ENCODE peak calls at places on chromosomes 16 and 17, in five cellular contexts. R, O, T, U and B are unnamed samples.

GRCh38 chr17:8277317-8277716 is 11.2 kb upstream of the RANGRF start:
- DNase-seq in R (no peak), O (no peak), T (no peak), U (no peak), B (no peak)

GRCh38 chr17:58303981-58304734 is 23.4 kb upstream of the MPO start:
- DNase-seq in R (no peak), O (no peak), T (peak; percentile 54), U (no peak), B (peak; percentile 50)

GRCh38 chr17:40459646-40460584 is 16.7 kb downstream of the IGFBP4 start:
- DNase-seq in R (no peak), O (no peak), T (no peak), U (no peak), B (no peak)

GRCh38 chr17:59357929-59358328 is 26.5 kb downstream of the YPEL2 start:
- DNase-seq in R (no peak), O (no peak), T (no peak), U (no peak), B (no peak)

GRCh38 chr17:46841561-46842379 is 9.6 kb upstream of the WNT9B start:
- DNase-seq in R (no peak), O (no peak), T (no peak), U (peak; percentile 56), B (peak; percentile 62)

GRCh38 chr16:57987441-57988177 is 12.9 kb downstream of the ZNF319 start:
- DNase-seq in R (no peak), O (no peak), T (no peak), U (no peak), B (no peak)

GRCh38 chr17:45031231-45032149 is 19.9 kb downstream of the DCAKD start:
- DNase-seq in R (no peak), O (no peak), T (no peak), U (no peak), B (no peak)

GRCh38 chr16:4767872-4768548 is 1.0 kb upstream of the ZNF500 start:
- DNase-seq in R (no peak), O (no peak), T (no peak), U (no peak), B (no peak)

GRCh38 chr17:38898812-38899348 is 26.5 kb upstream of the LASP1NB start:
- DNase-seq in R (no peak), O (peak; percentile 88), T (peak; percentile 90), U (no peak), B (no peak)

GRCh38 chr16:24522751-24523150 is 16.6 kb upstream of the RBBP6 start:
- DNase-seq in R (no peak), O (no peak), T (no peak), U (no peak), B (no peak)

GRCh38 chr17:41131979-41132378 is 8.0 kb upstream of the KRTAP4-12 start:
- DNase-seq in R (no peak), O (no peak), T (no peak), U (no peak), B (no peak)

GRCh38 chr16:71707199-71707598 is 17.3 kb downstream of the PHLPP2 start:
- DNase-seq in R (no peak), O (no peak), T (no peak), U (no peak), B (no peak)

GRCh38 chr17:61366715-61367413 is 32.8 kb upstream of the TBX2 start:
- DNase-seq in R (no peak), O (no peak), T (no peak), U (no peak), B (no peak)

GRCh38 chr17:7215136-7215638 is 4.4 kb downstream of the DLG4 start:
- DNase-seq in R (no peak), O (no peak), T (no peak), U (no peak), B (no peak)

GRCh38 chr16:685967-686366 is 1.8 kb upstream of the JMJD8 start:
- DNase-seq in R (no peak), O (no peak), T (no peak), U (peak; percentile 79), B (peak; percentile 50)

GRCh38 chr16:87190288-87191240 is 126.6 kb downstream of the C16orf95 start:
- DNase-seq in R (no peak), O (no peak), T (no peak), U (no peak), B (no peak)

GRCh38 chr16:2835638-2836493 is 5.8 kb downstream of the ZG16B start:
- DNase-seq in R (no peak), O (no peak), T (no peak), U (peak; percentile 66), B (no peak)

GRCh38 chr16:12511708-12512107 is 292.0 kb downstream of the CPPED1 start:
- DNase-seq in R (no peak), O (no peak), T (no peak), U (no peak), B (no peak)

DNA sequence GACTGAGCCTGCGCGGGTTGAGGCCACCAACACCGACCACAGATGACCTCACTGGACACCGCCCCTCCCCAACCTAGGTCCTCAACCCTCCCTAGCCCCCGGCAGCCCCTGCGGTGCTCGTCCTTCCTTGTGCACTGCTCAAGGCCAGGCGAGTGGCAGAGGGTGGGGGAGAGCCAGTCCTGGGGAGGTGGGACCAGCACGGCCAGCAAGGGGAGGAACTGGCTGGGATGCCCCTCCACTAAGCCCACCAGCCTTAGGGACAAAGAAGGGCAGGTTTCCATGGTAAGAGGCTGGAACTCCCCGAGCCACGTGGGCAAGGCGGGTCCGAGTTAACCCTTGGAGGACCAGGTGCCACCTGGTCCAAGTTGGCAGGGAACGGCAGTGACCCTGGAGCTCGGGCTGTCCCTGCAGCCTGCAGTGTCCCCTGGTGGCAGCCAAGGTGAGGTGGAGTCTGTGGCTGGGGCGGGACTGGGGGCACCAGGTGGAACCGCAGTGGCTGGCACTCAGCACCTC is 9.2 kb downstream of the FSCN2 start:
- DNase-seq in R (no peak), O (peak; percentile 62), T (peak; percentile 53), U (peak; percentile 88), B (no peak)
- TF ChIP-seq CTCF in R (peak; percentile 47), O (peak; percentile 68), T (peak; percentile 61), U (peak; percentile 66), B (peak; percentile 65)

GRCh38 chr17:5019475-5019956 is 15.7 kb downstream of the SLC52A1 start:
- DNase-seq in R (no peak), O (peak; percentile 66), T (no peak), U (no peak), B (no peak)
- TF ChIP-seq CTCF in R (no peak), O (no peak), T (peak; percentile 38), U (no peak), B (no peak)

DNA sequence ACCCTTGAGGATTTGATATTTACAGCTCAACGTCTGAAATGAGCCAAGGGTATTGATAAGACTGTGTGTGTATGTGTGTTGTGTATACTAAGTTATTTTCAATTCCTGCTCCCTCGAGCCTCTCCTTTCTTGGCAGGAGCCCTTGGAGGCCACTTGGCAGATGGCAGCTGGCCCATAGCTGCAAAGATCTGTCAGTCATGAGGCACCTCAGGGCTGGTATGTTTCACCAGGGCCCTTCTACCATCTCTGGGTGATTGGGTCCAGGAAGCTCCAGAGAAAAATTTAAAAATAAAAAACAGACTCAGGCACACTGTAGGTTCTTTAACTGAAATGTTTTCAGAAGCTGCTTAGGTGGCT is 355.7 kb downstream of the HAPSTR1 start:
- DNase-seq in R (no peak), O (no peak), T (no peak), U (peak; percentile 81), B (no peak)
- TF ChIP-seq CTCF in R (no peak), O (no peak), T (no peak), U (no peak), B (no peak)

GRCh38 chr16:89700649-89701424 is 668 bp downstream of the SPATA2L start:
- DNase-seq in R (no peak), O (no peak), T (peak; percentile 76), U (peak; percentile 83), B (no peak)
- TF ChIP-seq CTCF in R (no peak), O (peak; percentile 60), T (no peak), U (no peak), B (peak; percentile 43)

DNA sequence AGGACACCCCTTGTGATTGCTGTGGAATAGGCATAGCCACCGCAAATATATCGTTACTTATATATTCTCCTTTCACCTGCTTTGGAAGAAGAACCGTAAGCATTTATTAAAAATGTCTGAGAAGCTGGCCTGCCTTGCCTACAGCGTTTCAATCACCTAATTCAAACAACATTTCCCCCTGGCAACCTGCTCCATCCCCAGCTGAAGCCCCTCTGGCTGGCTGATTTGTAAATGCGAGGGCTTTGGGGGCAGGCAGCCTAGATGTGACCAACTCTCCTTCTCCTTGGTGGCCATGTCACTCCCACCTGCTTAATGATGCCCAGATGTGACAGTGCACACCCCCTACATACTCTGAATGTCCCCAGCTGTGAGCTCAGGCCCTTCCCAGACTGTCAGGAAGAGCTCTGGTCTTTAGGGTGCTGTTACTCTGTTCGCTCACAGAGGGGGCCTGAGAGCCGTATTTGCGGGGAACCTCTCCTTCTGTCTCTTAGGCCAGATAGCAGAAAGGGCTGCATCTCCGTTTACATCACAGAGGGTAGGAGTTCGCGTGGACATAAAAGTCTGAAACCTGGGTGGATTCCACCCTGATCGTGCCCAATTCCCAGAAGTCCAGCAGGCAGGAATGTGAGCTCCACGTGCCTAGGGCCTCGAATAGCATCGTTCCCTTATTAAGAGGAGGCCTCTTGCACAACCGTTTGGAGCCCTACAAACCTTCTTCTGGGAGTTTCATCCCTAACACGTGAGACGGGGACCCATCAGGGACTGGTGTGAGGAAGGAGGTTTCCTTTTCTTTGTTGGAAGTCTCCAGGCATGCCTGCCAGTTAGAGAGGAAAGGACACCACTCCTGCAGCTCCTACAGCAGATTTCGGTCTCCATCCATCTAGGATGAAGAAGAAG is 2.4 kb upstream of the SDK2 start:
- DNase-seq in R (no peak), O (no peak), T (no peak), U (no peak), B (peak; percentile 34)
- TF ChIP-seq CTCF in R (no peak), O (peak; percentile 21), T (peak; percentile 4), U (no peak), B (peak; percentile 45)

GRCh38 chr17:43591750-43592562 is 45.8 kb upstream of the ETV4 start:
- DNase-seq in R (peak; percentile 23), O (no peak), T (no peak), U (no peak), B (no peak)
- TF ChIP-seq CTCF in R (no peak), O (no peak), T (no peak), U (no peak), B (no peak)